ENCODE peak calls at places on chromosome 5, in five cellular contexts. G, H, X, B and N are unnamed samples. For H3K36me3 and H3K9me3, the result is how much of the 10 kb centered on the place peaks cover.

GRCh38 chr5:73640861-73641320 is 14.9 kb downstream of the ARHGEF28 start:
- DNase-seq in G (no peak), H (no peak), X (peak), B (no peak), N (no peak)

GRCh38 chr5:178376906-178377582 is 144.4 kb upstream of the PHYKPL start:
- DNase-seq in G (no peak), H (no peak), X (peak), B (no peak), N (no peak)

GRCh38 chr5:85545129-85545528 is 1072.6 kb upstream of the COX7C start:
- DNase-seq in G (no peak), H (no peak), X (no peak), B (no peak), N (no peak)

GRCh38 chr5:134524219-134524825 is 1.1 kb upstream of the JADE2 start:
- DNase-seq in G (peak), H (peak), X (peak), B (peak), N (peak)

GRCh38 chr5:151628112-151628823 is 37.1 kb upstream of the FAT2 start:
- DNase-seq in G (no peak), H (no peak), X (no peak), B (no peak), N (no peak)

GRCh38 chr5:119527346-119527745 is 75.0 kb downstream of the HSD17B4 start:
- DNase-seq in G (no peak), H (no peak), X (peak), B (no peak), N (no peak)

GRCh38 chr5:78778538-78778937 is 130.0 kb upstream of the LHFPL2 start:
- DNase-seq in G (no peak), H (no peak), X (peak), B (no peak), N (no peak)

GRCh38 chr5:78345485-78345884 is 14.9 kb upstream of the SCAMP1 start:
- DNase-seq in G (no peak), H (no peak), X (peak), B (peak), N (no peak)

GRCh38 chr5:74665823-74666222 is 19.2 kb upstream of the HEXB start:
- DNase-seq in G (no peak), H (no peak), X (no peak), B (no peak), N (no peak)

GRCh38 chr5:36393656-36394438 is 92.1 kb upstream of the RANBP3L start:
- DNase-seq in G (no peak), H (no peak), X (no peak), B (no peak), N (no peak)
- H3K36me3 ChIP-seq in G (under half), H (under half), X (under half), B (under half), N (under half)

DNA sequence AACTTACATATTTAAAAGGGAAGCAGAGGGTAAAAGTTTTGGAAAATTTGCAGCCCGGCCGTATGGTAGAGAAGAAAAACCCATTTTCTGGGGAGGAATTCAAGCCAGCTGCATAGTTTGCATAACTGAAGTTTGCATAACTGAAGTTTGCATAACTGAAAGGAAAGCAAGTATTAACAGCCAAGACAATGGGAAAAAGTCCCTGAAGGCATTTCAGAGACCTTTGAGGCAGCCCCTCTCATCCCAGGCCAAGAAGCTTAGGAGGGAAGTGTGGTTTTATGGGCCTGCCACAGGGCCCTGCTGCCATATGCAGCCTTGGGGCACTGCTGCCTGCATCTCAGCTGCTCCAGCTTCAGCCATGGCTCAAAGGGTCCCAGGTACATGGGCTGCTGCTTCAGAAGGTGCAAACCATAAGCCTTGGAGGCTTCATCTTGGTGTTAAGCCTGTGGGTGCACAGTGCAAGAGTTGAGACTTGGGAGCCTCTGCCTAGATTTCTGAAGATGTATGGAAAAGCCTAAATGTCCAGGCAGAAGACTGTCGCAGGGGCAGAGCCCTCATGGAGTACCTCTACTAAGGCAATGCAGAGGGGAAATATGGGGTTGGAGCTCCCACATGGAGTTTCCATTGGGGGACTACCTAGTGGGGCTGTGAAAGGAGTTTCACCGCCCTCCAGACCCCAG is 36.9 kb upstream of the CXCL14 start:
- DNase-seq in G (no peak), H (no peak), X (no peak), B (no peak), N (no peak)
- H3K9me3 ChIP-seq in G (under half), H (under half), X (under half), B (under half), N (under half)

DNA sequence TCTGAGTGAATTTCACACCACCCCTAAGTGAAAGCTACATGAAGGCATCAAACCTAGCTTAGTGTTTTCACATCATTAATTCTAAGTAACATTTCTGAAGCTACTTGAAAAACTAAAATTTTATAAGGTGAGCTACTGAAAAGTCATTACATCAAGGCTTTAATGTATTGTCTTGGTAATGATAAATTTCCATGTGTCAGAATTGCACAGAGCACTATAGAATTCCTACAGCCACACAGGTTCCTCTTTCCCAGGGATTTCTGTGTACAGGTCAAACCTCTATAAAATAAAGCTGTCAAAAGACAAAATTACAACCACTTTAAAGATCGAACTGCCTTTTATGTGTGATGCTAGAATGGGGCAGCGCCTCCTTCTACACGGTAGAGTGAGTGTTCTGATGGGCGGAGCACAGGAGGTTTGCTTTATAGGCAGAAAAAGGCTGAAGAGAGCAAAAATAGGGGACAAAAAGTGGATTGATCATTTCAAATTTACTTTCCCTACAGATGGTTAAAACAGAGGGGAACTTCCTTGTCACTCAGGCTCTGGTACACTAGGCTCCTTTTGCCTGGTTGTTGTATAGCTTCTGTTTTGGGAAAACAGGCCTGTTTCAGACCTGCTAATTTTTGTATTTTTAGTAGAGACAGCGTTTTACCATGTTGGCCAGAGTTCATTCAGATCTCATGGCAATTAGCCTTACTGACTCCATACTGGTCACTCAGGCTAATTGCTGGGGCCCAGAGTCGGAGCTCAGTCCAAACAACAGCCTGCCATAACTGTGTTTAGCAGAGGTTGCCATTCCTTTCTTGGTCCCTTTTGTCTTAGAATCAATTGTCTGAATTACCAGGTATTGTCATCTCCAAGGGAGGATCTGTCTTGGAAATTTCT is 102.5 kb upstream of the BASP1 start:
- DNase-seq in G (no peak), H (no peak), X (no peak), B (no peak), N (no peak)
- H3K4me3 ChIP-seq in G (no peak), H (no peak), X (no peak), B (no peak), N (no peak)

DNA sequence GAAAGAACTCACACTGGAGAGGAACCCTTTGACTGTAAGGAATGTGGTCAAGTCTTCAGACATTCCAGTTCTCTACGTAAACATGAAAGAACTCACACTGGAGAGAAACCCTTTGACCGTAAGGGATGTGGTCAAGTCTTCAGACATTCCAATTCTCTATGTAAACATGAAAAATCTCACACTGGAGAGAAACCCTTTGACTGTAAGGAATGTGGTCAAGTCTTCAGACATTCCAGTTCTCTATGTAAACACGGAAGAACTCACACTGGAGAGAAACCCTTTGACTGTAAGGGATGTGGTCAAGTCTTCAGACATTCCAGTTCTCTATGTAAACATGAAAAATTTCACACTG is 32.6 kb downstream of the MAPK9 start:
- DNase-seq in G (no peak), H (no peak), X (peak), B (no peak), N (no peak)
- H3K36me3 ChIP-seq in G (half or more), H (under half), X (under half), B (under half), N (half or more)